ENCODE peak calls at places on chromosomes 6 and 20, in nine cellular contexts. R, F, Q, S, K, M, O, V and E are unnamed samples.
A peak's percentile ranks its signal among the peaks of the same experiment; 100 is the strongest.

GRCh38 chr20:23702021-23702420 is 13.2 kb upstream of the CST4 start:
- DNase-seq in O (peak; percentile 37), R (peak; percentile 48), M (no peak), Q (no peak), F (no peak), K (no peak), V (no peak), S (no peak), E (no peak)

GRCh38 chr20:6766433-6766832 is 1.1 kb upstream of the BMP2 start:
- DNase-seq in R (no peak), K (no peak), S (no peak), F (no peak), O (no peak), M (no peak), Q (no peak), V (no peak), E (no peak)

GRCh38 chr20:31698803-31699718 is 23.6 kb downstream of the BCL2L1 start:
- DNase-seq in F (no peak), K (peak; percentile 73), M (no peak), V (peak; percentile 99), O (peak; percentile 94), Q (no peak), R (peak; percentile 98), S (no peak), E (peak; percentile 76)

GRCh38 chr6:41164551-41164950 is 1.6 kb upstream of the TREM2 start:
- DNase-seq in S (no peak), K (no peak), Q (no peak), M (no peak), V (no peak), O (peak; percentile 15), F (no peak), R (no peak), E (no peak)

GRCh38 chr6:112357801-112358200 is 10.7 kb downstream of the RFPL4B start:
- DNase-seq in M (no peak), R (peak; percentile 20), K (no peak), O (peak; percentile 62), F (no peak), S (no peak), Q (no peak), V (peak; percentile 52), E (peak; percentile 3)

GRCh38 chr6:149212202-149212601 is 105.3 kb upstream of the TAB2 start:
- DNase-seq in Q (no peak), K (no peak), M (no peak), F (no peak), V (no peak), R (peak; percentile 11), O (no peak), S (no peak), E (no peak)

GRCh38 chr6:2890981-2891767 is 11.9 kb downstream of the SERPINB9 start:
- DNase-seq in R (no peak), K (no peak), F (no peak), V (no peak), M (no peak), Q (no peak), S (no peak), O (no peak), E (no peak)

GRCh38 chr20:60224914-60225313 is 266.7 kb downstream of the CDH26 start:
- DNase-seq in F (no peak), M (peak; percentile 35), V (peak; percentile 14), Q (no peak), K (no peak), R (peak; percentile 2), S (no peak), O (peak; percentile 13), E (peak; percentile 43)

DNA sequence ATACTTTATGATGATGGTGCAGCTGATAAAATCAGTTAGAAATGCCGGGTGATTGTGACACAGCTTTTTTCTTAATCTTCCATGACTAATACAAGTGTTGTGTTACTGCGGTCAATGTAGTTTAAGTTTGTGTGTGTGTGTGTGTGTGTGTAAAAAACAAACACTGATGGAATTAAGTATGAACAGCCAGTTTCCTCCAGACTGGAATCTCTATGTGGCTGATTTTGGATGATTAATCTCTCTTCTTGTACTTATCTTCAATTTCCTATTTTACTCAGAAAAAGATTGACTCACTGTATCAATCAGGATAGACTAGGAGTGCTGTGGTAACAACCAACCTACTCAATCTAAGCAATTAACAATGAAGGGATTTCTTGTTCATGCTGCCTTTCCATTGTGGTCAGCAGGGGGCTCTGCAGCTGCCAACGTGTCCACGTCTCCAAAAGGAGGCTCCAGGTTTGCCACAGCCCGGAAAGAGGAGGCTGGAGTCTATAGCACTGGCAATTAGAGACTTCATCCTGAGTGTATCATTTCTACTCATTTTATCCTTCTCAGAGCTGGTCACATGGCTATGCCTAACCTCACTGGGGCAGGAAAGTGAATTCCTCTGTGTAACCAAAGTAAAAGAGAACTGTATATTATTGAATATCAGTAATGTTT is 107.7 kb downstream of the CD109 start:
- DNase-seq in K (no peak), Q (no peak), R (peak; percentile 97), M (peak; percentile 48), O (peak; percentile 98), V (peak; percentile 84), F (no peak), S (no peak), E (peak; percentile 80)
- TF ChIP-seq CTCF in K (no peak), Q (no peak), R (peak; percentile 75), M (peak; percentile 64), O (peak; percentile 44), V (peak; percentile 53), F (peak; percentile 58), S (no peak), E (peak; percentile 42)

DNA sequence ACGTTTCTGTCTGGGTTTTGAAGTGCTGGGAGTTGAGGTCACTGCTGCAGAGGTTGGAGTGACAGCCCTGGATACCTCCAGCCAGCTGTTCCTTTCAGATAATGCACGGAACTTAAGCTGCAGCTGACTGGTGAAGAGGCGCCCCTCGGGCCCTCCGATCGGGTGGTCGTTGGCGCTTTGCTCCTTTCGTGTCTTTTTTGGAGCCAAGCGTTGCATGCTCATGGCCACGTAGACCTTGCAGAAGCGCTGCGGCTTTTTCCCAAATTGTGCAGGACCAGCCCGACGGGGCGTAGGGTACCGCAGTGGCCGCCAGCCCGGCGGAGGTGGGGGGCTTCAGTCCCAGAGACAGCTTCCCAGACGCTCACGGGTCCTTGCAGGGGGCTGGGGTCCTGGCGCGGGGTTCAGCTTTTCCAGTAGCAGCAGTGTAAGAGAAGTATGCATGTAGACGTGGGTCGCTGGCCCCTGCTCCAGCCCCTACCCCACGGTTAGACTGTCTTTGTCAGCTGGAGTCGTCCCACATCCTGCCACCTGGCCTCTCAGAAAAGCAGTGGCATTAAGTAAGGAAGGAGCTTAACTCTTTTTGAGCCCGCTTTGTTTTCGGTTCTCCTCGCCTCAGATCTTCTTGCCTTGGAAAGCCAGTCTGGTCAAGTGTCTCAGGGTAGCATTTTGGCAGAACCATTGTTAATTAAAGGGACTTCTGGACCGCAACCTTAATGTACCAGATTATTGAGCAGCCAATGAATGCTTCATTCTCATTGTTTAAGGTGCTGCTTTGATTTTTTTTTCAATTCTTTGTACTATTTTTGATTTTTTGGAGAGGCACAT is 838 bp downstream of the TNFAIP3 start:
- DNase-seq in F (no peak), K (peak; percentile 28), O (peak; percentile 28), M (peak; percentile 10), S (peak; percentile 19), V (peak; percentile 36), R (no peak), Q (no peak), E (peak; percentile 36)
- TF ChIP-seq CTCF in F (no peak), K (no peak), O (no peak), M (no peak), S (no peak), V (no peak), R (no peak), Q (no peak), E (no peak)

DNA sequence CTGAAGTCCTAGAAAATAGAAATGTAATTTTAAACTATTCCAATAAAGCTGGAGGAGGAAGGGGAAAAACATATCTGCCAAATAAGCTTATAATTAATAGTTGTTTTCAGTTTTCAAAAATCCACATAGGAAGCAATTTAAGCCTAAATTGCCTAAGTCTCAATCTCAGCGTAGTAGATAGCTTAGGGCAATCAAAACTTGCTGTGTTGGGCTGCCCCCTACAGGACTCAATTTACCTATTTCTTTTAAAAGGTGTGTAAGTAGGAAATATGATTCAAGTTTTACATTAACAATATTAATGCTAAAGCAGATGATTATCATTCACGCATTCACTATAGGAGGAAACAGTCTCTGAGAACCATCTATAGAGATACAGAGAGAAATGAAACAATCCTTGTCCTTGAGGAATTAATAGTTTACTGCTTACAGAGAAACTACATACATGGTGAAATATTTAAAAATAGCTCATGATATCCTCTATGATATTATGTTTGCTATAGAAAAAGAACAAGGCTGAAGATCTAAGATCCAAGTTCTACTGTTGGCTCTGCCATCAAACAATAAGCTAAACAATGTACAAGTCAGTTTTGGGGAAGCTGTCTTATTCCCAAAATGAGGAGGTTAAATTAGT is 102.1 kb downstream of the ATG5 start:
- DNase-seq in K (peak; percentile 21), R (peak; percentile 90), F (peak; percentile 17), V (peak; percentile 85), S (no peak), O (peak; percentile 82), Q (peak; percentile 47), M (peak; percentile 45), E (peak; percentile 78)
- TF ChIP-seq CTCF in K (peak; percentile 15), R (peak; percentile 73), F (peak; percentile 84), V (peak; percentile 64), S (peak; percentile 61), O (peak; percentile 69), Q (peak; percentile 84), M (peak; percentile 84), E (peak; percentile 62)

GRCh38 chr6:14722704-14723103 is 523.2 kb upstream of the JARID2 start:
- DNase-seq in R (no peak), K (no peak), M (no peak), O (no peak), F (no peak), V (no peak), S (no peak), Q (no peak), E (no peak)

GRCh38 chr6:14719273-14719672 is 526.6 kb upstream of the JARID2 start:
- DNase-seq in M (no peak), Q (no peak), O (no peak), S (no peak), R (no peak), V (no peak), F (no peak), K (no peak), E (no peak)

GRCh38 chr6:14721103-14721758 is 524.6 kb upstream of the JARID2 start:
- DNase-seq in K (no peak), M (no peak), O (peak; percentile 44), F (no peak), V (peak; percentile 65), S (no peak), Q (no peak), R (peak; percentile 61), E (peak; percentile 81)

GRCh38 chr6:14722001-14722567 is 523.8 kb upstream of the JARID2 start:
- DNase-seq in R (no peak), S (no peak), K (peak; percentile 25), O (no peak), M (no peak), Q (no peak), V (no peak), F (no peak), E (no peak)

DNA sequence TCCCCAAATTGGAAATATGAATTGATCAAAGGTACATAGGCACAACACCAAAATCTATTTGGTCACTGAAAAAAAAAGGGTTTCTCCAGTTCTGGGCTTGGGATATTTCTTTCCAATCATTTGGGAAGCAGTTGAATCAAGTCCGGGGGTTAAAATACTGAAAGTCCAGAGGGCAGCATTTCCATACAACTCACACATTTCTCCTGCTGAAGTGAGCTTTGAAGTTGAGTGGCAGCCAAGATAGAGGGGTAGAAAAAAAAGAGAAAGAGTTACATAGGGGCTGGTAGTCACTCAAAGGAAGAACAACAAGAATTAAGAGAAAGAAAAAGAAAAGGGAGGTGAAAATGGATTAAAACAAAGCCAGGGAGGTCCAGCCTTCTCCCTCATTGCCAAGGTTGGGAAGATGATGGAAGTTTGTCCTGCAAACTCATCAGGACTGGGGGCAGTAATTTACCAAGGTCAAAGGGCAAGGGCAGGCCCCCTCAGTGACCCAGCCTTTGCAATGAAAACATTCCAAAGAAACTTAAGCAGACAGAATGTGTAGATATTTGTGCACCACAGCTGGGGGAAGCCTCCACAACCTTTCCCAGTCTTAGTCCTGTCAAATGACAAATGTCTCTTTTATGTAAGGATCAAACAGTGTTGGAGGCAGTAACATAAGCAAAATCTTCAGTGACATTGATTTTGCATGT is 525.3 kb upstream of the JARID2 start:
- DNase-seq in S (no peak), K (no peak), O (no peak), Q (no peak), R (no peak), V (no peak), M (no peak), F (no peak), E (no peak)
- TF ChIP-seq CTCF in S (no peak), K (no peak), O (no peak), Q (no peak), R (no peak), V (no peak), M (no peak), F (no peak), E (no peak)